ENCODE peak calls at places on chromosomes 12 and 14, in four cellular contexts. One of them, this sample, is unnamed.

GRCh38 chr12:52865090-52865944 is 16.5 kb upstream of the KRT78 start:
- DNase-seq in HepG2: peak; percentile 56
- DNase-seq in HEK293T: peak; percentile 85
- DNase-seq in K562: peak; percentile 74
- DNase-seq in this sample: peak; percentile 91

GRCh38 chr12:23909559-23909958 is 39.9 kb downstream of the SOX5 start:
- DNase-seq in HepG2: no peak
- DNase-seq in HEK293T: no peak
- DNase-seq in K562: no peak
- DNase-seq in this sample: no peak

GRCh38 chr12:111204684-111205305 is 164.1 kb downstream of the PHETA1 start:
- DNase-seq in HepG2: no peak
- DNase-seq in HEK293T: no peak
- DNase-seq in K562: no peak
- DNase-seq in this sample: no peak

GRCh38 chr12:122096591-122097149 is 18.1 kb downstream of the MLXIP start:
- DNase-seq in HepG2: no peak
- DNase-seq in HEK293T: no peak
- DNase-seq in K562: no peak
- DNase-seq in this sample: no peak

GRCh38 chr12:100611031-100611430 is 37.5 kb downstream of the GAS2L3 start:
- DNase-seq in HepG2: no peak
- DNase-seq in HEK293T: no peak
- DNase-seq in K562: no peak
- DNase-seq in this sample: no peak

GRCh38 chr14:22432348-22432976 is 156.6 kb downstream of the DAD1 start:
- DNase-seq in HepG2: no peak
- DNase-seq in HEK293T: no peak
- DNase-seq in K562: no peak
- DNase-seq in this sample: no peak

GRCh38 chr14:75147423-75148071 is 20.7 kb upstream of the NEK9 start:
- DNase-seq in HepG2: peak; percentile 97
- DNase-seq in HEK293T: no peak
- DNase-seq in K562: no peak
- DNase-seq in this sample: peak; percentile 55

GRCh38 chr12:11734781-11735180 is 85.3 kb downstream of the ETV6 start:
- DNase-seq in HepG2: no peak
- DNase-seq in HEK293T: no peak
- DNase-seq in K562: no peak
- DNase-seq in this sample: no peak

GRCh38 chr12:49942921-49943662 is 7.4 kb upstream of the AQP2 start:
- DNase-seq in HepG2: no peak
- DNase-seq in HEK293T: no peak
- DNase-seq in K562: no peak
- DNase-seq in this sample: no peak

GRCh38 chr12:48925218-48925871 is at the start of gene FKBP11:
- DNase-seq in HepG2: no peak
- DNase-seq in HEK293T: no peak
- DNase-seq in K562: no peak
- DNase-seq in this sample: peak; percentile 80

GRCh38 chr14:52974406-52974805 is 23.6 kb upstream of the FERMT2 start:
- DNase-seq in HepG2: no peak
- DNase-seq in HEK293T: no peak
- DNase-seq in K562: no peak
- DNase-seq in this sample: no peak

GRCh38 chr12:98572010-98572409 is 21.5 kb upstream of the SLC25A3 start:
- DNase-seq in HepG2: peak; percentile 35
- DNase-seq in HEK293T: peak; percentile 48
- DNase-seq in K562: peak; percentile 40
- DNase-seq in this sample: no peak

GRCh38 chr12:126389961-126390360 is 1324.7 kb downstream of the AACS start:
- DNase-seq in HepG2: no peak
- DNase-seq in HEK293T: no peak
- DNase-seq in K562: no peak
- DNase-seq in this sample: no peak

GRCh38 chr12:102433304-102433703 is 47.1 kb downstream of the IGF1 start:
- DNase-seq in HepG2: no peak
- DNase-seq in HEK293T: no peak
- DNase-seq in K562: no peak
- DNase-seq in this sample: no peak

GRCh38 chr12:116346222-116346621 is 68.7 kb upstream of the MED13L start:
- DNase-seq in HepG2: peak; percentile 18
- DNase-seq in HEK293T: no peak
- DNase-seq in K562: peak; percentile 39
- DNase-seq in this sample: no peak

GRCh38 chr14:67941456-67942018 is 122.0 kb downstream of the RAD51B start:
- DNase-seq in HepG2: peak; percentile 26
- DNase-seq in HEK293T: no peak
- DNase-seq in K562: no peak
- DNase-seq in this sample: no peak

GRCh38 chr12:90245396-90245795 is 536.8 kb upstream of the ATP2B1 start:
- DNase-seq in HepG2: no peak
- DNase-seq in HEK293T: no peak
- DNase-seq in K562: no peak
- DNase-seq in this sample: no peak

GRCh38 chr14:54693761-54694160 is 126.8 kb downstream of the SAMD4A start:
- DNase-seq in HepG2: no peak
- DNase-seq in HEK293T: no peak
- DNase-seq in K562: no peak
- DNase-seq in this sample: no peak

GRCh38 chr14:68544150-68544892 is 248.5 kb downstream of the ZFP36L1 start:
- DNase-seq in HepG2: no peak
- DNase-seq in HEK293T: no peak
- DNase-seq in K562: peak; percentile 8
- DNase-seq in this sample: no peak

GRCh38 chr12:106953352-106954260 is 2.1 kb upstream of the TMEM263 start:
- DNase-seq in HepG2: no peak
- DNase-seq in HEK293T: no peak
- DNase-seq in K562: no peak
- DNase-seq in this sample: no peak

GRCh38 chr14:32259368-32260013 is 56.4 kb upstream of the RNU6-8 start:
- DNase-seq in HepG2: peak; percentile 77
- DNase-seq in HEK293T: no peak
- DNase-seq in K562: peak; percentile 42
- DNase-seq in this sample: no peak

GRCh38 chr14:91388551-91388975 is 29.1 kb downstream of the CCDC88C start:
- DNase-seq in HepG2: no peak
- DNase-seq in HEK293T: no peak
- DNase-seq in K562: no peak
- DNase-seq in this sample: no peak

GRCh38 chr12:20350495-20350894 is 17.8 kb upstream of the PDE3A start:
- DNase-seq in HepG2: no peak
- DNase-seq in HEK293T: no peak
- DNase-seq in K562: no peak
- DNase-seq in this sample: no peak

DNA sequence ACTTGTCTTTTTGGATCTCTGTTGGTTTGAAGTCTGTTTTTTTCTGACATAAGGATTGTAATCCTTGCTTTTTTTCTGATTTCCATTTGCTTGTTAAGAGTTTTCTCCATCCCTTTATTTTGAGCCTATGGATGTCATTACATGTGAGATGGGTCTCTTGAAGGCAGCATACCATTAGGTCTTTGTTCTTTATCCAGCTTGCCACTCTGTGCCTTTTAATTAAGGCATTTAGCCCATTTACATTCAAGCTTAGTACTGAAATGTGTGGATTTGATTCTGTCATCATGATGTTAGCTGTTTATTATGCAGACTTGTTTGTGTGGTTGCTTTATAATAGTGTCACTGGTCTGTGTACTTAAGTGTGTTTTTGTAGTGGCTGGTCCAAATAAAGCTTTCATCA is 100.0 kb downstream of the CCDC91 start:
- DNase-seq in HepG2: no peak
- DNase-seq in HEK293T: no peak
- DNase-seq in K562: no peak
- DNase-seq in this sample: no peak
- TF ChIP-seq ELF4 in HepG2: no peak
- TF ChIP-seq ELF4 in HEK293T: no peak
- TF ChIP-seq ELF4 in K562: no peak
- TF ChIP-seq ELF4 in this sample: no peak

GRCh38 chr12:8065991-8066594 is at the start of gene C3AR1:
- DNase-seq in HepG2: no peak
- DNase-seq in HEK293T: no peak
- DNase-seq in K562: no peak
- DNase-seq in this sample: no peak
- TF ChIP-seq ELF4 in HepG2: no peak
- TF ChIP-seq ELF4 in HEK293T: no peak
- TF ChIP-seq ELF4 in K562: no peak
- TF ChIP-seq ELF4 in this sample: no peak

GRCh38 chr12:130375296-130375695 is 37.6 kb downstream of the PIWIL1 start:
- DNase-seq in HepG2: no peak
- DNase-seq in HEK293T: no peak
- DNase-seq in K562: no peak
- DNase-seq in this sample: no peak

GRCh38 chr12:130372936-130373335 is 35.2 kb downstream of the PIWIL1 start:
- DNase-seq in HepG2: no peak
- DNase-seq in HEK293T: no peak
- DNase-seq in K562: no peak
- DNase-seq in this sample: no peak

GRCh38 chr12:130375888-130376287 is 38.2 kb downstream of the PIWIL1 start:
- DNase-seq in HepG2: no peak
- DNase-seq in HEK293T: no peak
- DNase-seq in K562: no peak
- DNase-seq in this sample: no peak

DNA sequence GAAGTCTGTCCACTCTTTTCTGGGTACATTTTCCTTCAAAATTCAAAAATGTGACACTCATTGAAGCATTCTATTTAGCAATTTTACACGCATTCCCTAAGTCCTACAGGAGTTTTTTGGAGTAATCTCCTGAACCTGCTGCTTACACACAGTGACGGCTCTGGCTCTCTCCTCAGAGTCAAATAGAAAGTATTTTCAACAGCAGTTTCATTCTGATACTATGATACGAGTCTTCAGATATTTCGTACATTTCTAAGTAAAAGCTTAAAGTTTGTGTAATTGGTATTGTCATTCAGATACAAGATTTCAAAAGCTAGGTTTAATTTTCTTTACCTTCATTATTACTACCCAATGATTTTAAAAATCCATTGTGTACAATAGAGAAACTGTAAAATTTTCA is 36.4 kb downstream of the PIWIL1 start:
- DNase-seq in HepG2: no peak
- DNase-seq in HEK293T: no peak
- DNase-seq in K562: no peak
- DNase-seq in this sample: no peak
- TF ChIP-seq ELF4 in HepG2: no peak
- TF ChIP-seq ELF4 in HEK293T: no peak
- TF ChIP-seq ELF4 in K562: no peak
- TF ChIP-seq ELF4 in this sample: no peak

DNA sequence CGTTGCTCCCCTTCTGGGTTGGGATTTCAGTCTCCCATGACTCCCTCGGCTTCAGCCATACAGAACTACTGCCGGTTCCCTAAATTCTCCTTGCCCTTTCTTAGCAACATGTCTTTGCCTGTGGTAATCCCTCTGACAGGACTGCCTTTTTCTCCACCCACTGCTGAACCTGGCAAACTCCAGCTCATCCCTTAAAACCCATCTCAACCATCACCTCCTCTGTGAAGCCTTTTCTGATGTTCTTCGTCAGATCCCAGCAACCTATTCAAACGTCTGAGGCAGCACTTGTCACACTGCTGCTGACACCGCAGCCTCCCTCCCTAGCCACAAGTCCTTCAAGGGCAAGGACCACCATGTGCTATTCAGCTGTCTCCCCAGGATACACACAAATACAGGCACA is 10.2 kb upstream of the SMUG1 start:
- DNase-seq in HepG2: no peak
- DNase-seq in HEK293T: no peak
- DNase-seq in K562: no peak
- DNase-seq in this sample: no peak
- TF ChIP-seq ELF4 in HepG2: no peak
- TF ChIP-seq ELF4 in HEK293T: no peak
- TF ChIP-seq ELF4 in K562: no peak
- TF ChIP-seq ELF4 in this sample: no peak

GRCh38 chr12:27014085-27014858 is at the start of gene TM7SF3:
- DNase-seq in HepG2: peak; percentile 83
- DNase-seq in HEK293T: peak; percentile 89
- DNase-seq in K562: peak; percentile 90
- DNase-seq in this sample: peak; percentile 95
- TF ChIP-seq ELF4 in HepG2: peak; percentile 88
- TF ChIP-seq ELF4 in HEK293T: no peak
- TF ChIP-seq ELF4 in K562: no peak
- TF ChIP-seq ELF4 in this sample: no peak

This sample was measured in WTC11.